ENCODE peak calls at places on chromosomes 11 and 22, in four cellular contexts. G, F, X and M are unnamed samples.

GRCh38 chr11:106152013-106152412 is 74.6 kb downstream of the AASDHPPT start:
- DNase-seq in F (no peak), G (no peak), X (no peak), M (no peak)

GRCh38 chr22:19819911-19820879 is 34.5 kb downstream of the GNB1L start:
- DNase-seq in G (no peak), X (no peak), F (no peak), M (no peak)

GRCh38 chr22:35596821-35597220 is 20.3 kb downstream of the MB start:
- DNase-seq in X (no peak), G (no peak), F (no peak), M (no peak)

GRCh38 chr11:67438121-67438902 is 830 bp upstream of the PTPRCAP start:
- DNase-seq in X (no peak), G (no peak), F (peak), M (no peak)

GRCh38 chr22:27198518-27199035 is 541.2 kb downstream of the MIAT start:
- DNase-seq in X (no peak), F (no peak), G (no peak), M (no peak)

GRCh38 chr11:46414466-46414796 is 22.9 kb upstream of the CHRM4 start:
- DNase-seq in X (no peak), G (no peak), F (no peak), M (no peak)

GRCh38 chr22:30837531-30837930 is 131.0 kb downstream of the MORC2 start:
- DNase-seq in F (no peak), X (no peak), G (no peak), M (no peak)

GRCh38 chr11:46240861-46241260 is 36.6 kb upstream of the CREB3L1 start:
- DNase-seq in X (no peak), G (no peak), F (no peak), M (no peak)

GRCh38 chr11:32006799-32007388 is 84.0 kb upstream of the RCN1 start:
- DNase-seq in G (peak), X (peak), F (peak), M (peak)

GRCh38 chr11:38456371-38456770 is 1858.3 kb upstream of the RAG2 start:
- DNase-seq in X (no peak), F (no peak), G (no peak), M (no peak)

GRCh38 chr11:1224109-1224485 is 1.2 kb downstream of the MUC5B start:
- DNase-seq in F (no peak), G (no peak), X (no peak), M (no peak)

GRCh38 chr11:118530683-118531596 is at the start of gene TMEM25:
- DNase-seq in F (peak), X (no peak), G (peak), M (peak)

GRCh38 chr11:76157891-76158290 is 48.4 kb downstream of the WNT11 start:
- DNase-seq in G (no peak), F (no peak), X (no peak), M (no peak)

GRCh38 chr22:27490080-27490479 is 311.5 kb downstream of the MN1 start:
- DNase-seq in F (no peak), X (no peak), G (no peak), M (no peak)

GRCh38 chr11:86931059-86931964 is 23.9 kb downstream of the FZD4 start:
- DNase-seq in F (peak), X (no peak), G (no peak), M (no peak)

GRCh38 chr11:92845390-92846185 is 123.9 kb upstream of the MTNR1B start:
- DNase-seq in F (no peak), X (no peak), G (peak), M (no peak)

GRCh38 chr11:7167976-7168740 is 79.4 kb downstream of the RBMXL2 start:
- DNase-seq in G (no peak), X (no peak), F (no peak), M (no peak)

GRCh38 chr22:16936625-16937024 is 71.4 kb downstream of the GAB4 start:
- DNase-seq in F (no peak), X (no peak), G (no peak), M (no peak)

GRCh38 chr22:42635531-42635930 is 4.9 kb downstream of the ATP5MGL start:
- DNase-seq in X (no peak), G (no peak), F (no peak), M (no peak)

GRCh38 chr11:88332851-88333250 is 4.7 kb downstream of the CTSC start:
- DNase-seq in X (no peak), F (no peak), G (no peak), M (no peak)

GRCh38 chr11:60927061-60927592 is 2.9 kb downstream of the TMEM132A start:
- DNase-seq in F (no peak), G (no peak), X (no peak), M (no peak)

GRCh38 chr11:870127-870413 is 27.4 kb downstream of the TSPAN4 start:
- DNase-seq in X (no peak), F (no peak), G (peak), M (peak)

GRCh38 chr11:111137846-111138245 is 107.7 kb upstream of the POU2AF2 start:
- DNase-seq in X (no peak), G (no peak), F (no peak), M (no peak)

GRCh38 chr22:21015051-21016006 is at the start of gene P2RX6:
- DNase-seq in F (peak), G (no peak), X (no peak), M (no peak)

GRCh38 chr11:68338041-68338800 is 25.8 kb downstream of the LRP5 start:
- DNase-seq in F (no peak), G (no peak), X (no peak), M (no peak)

GRCh38 chr11:110376711-110377324 is 52.9 kb upstream of the FDX1 start:
- DNase-seq in X (peak), F (peak), G (peak), M (peak)

GRCh38 chr11:69398529-69399492 is 82.7 kb upstream of the LINC01488 start:
- DNase-seq in X (no peak), F (no peak), G (no peak), M (peak)

GRCh38 chr22:27124336-27125023 is 467.1 kb downstream of the MIAT start:
- DNase-seq in X (no peak), G (no peak), F (no peak), M (no peak)

GRCh38 chr22:45537734-45538181 is 35.1 kb downstream of the FBLN1 start:
- DNase-seq in F (no peak), G (no peak), X (no peak), M (no peak)

GRCh38 chr22:49879871-49880270 is 26.2 kb downstream of the ZBED4 start:
- DNase-seq in G (no peak), X (no peak), F (no peak), M (no peak)

GRCh38 chr11:111000400-111001090 is 245.0 kb upstream of the POU2AF2 start:
- DNase-seq in F (no peak), G (no peak), X (no peak), M (no peak)

GRCh38 chr11:75369846-75370245 is 18.4 kb upstream of the ARRB1 start:
- DNase-seq in F (no peak), G (no peak), X (no peak), M (no peak)

GRCh38 chr11:9639985-9640384 is 23.9 kb upstream of the SWAP70 start:
- DNase-seq in F (no peak), G (no peak), X (no peak), M (no peak)
- TF ChIP-seq CREM in F (no peak), G (no peak), X (no peak), M (no peak)

GRCh38 chr11:23233075-23233474 is 372.8 kb upstream of the CCDC179 start:
- DNase-seq in G (no peak), F (no peak), X (no peak), M (no peak)
- TF ChIP-seq ATF3 in G (no peak), F (no peak), X (no peak), M (no peak)

GRCh38 chr11:72773291-72773690 is 20.6 kb downstream of the STARD10 start:
- DNase-seq in X (no peak), G (no peak), F (no peak), M (no peak)
- TF ChIP-seq CREM in X (no peak), G (no peak), F (no peak), M (no peak)

GRCh38 chr11:58805065-58805464 is 39.4 kb downstream of the GLYATL2 start:
- DNase-seq in X (no peak), G (no peak), F (no peak), M (no peak)
- TF ChIP-seq ATF3 in X (no peak), G (no peak), F (no peak), M (no peak)

DNA sequence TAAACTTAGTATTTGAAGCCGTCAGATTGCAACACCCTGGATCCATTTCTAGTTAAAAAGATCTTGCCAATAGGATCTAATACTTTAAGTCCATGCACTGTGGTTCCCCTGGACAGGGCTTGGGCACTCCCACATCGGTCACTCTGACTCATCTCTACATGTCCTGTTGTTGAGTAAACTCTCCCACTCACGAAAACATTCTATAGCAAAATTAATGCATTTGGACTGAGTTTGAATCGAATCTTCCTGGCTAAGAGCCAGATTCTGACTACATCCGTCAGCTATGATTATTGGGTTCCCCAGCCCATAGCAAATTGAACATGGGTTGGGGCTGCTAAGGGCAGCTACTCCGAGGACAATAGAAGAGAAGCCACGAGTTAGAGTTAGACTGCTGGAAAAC is 182.1 kb upstream of the SORL1-AS1 start:
- DNase-seq in X (no peak), G (no peak), F (no peak), M (no peak)
- TF ChIP-seq CREM in X (no peak), G (no peak), F (no peak), M (no peak)